ENCODE peak calls at places on chromosome X, in seven cellular contexts. U, F, Q, E, N, X and G are unnamed samples.

GRCh38 chrX:115018944-115019343 is 1.5 kb upstream of the IL13RA2 start:
- DNase-seq in U (no peak), F (no peak), Q (no peak), E (no peak), N (no peak), X (no peak), G (no peak)

GRCh38 chrX:54825716-54826428 is 18.3 kb downstream of the MAGED2 start:
- DNase-seq in U (no peak), F (peak), Q (no peak), E (peak), N (no peak), X (no peak), G (no peak)

GRCh38 chrX:71619193-71619592 is 882 bp upstream of the CXCR3 start:
- DNase-seq in U (no peak), F (no peak), Q (no peak), E (no peak), N (no peak), X (peak), G (no peak)

GRCh38 chrX:19686876-19687275 is 171.6 kb upstream of the MAP3K15 start:
- DNase-seq in U (no peak), F (no peak), Q (no peak), E (no peak), N (no peak), X (no peak), G (no peak)

GRCh38 chrX:154313147-154313546 is 17.6 kb downstream of the TKTL1 start:
- DNase-seq in U (no peak), F (no peak), Q (no peak), E (no peak), N (no peak), X (peak), G (no peak)

GRCh38 chrX:24491741-24492140 is 26.7 kb downstream of the PDK3 start:
- DNase-seq in U (no peak), F (no peak), Q (no peak), E (no peak), N (no peak), X (no peak), G (no peak)

GRCh38 chrX:15911729-15912550 is 57.3 kb upstream of the AP1S2 start:
- DNase-seq in U (no peak), F (no peak), Q (no peak), E (no peak), N (no peak), X (no peak), G (peak)

GRCh38 chrX:110698696-110699095 is 96.9 kb downstream of the CHRDL1 start:
- DNase-seq in U (no peak), F (no peak), Q (no peak), E (no peak), N (no peak), X (no peak), G (no peak)

GRCh38 chrX:53678667-53679066 is 7.9 kb downstream of the HUWE1 start:
- DNase-seq in U (no peak), F (no peak), Q (no peak), E (no peak), N (no peak), X (peak), G (peak)

GRCh38 chrX:142036111-142036510 is 132.4 kb downstream of the MAGEC1 start:
- DNase-seq in U (no peak), F (no peak), Q (no peak), E (no peak), N (no peak), X (no peak), G (no peak)

GRCh38 chrX:40244980-40245379 is 147.2 kb upstream of the BCOR start:
- DNase-seq in U (no peak), F (no peak), Q (no peak), E (no peak), N (no peak), X (no peak), G (no peak)

GRCh38 chrX:53637479-53637878 is 49.0 kb downstream of the HUWE1 start:
- DNase-seq in U (no peak), F (no peak), Q (no peak), E (no peak), N (no peak), X (no peak), G (no peak)